ENCODE peak calls at places on chromosomes 11 and 22, in five cellular contexts. N is effector memory CD4-positive, alpha-beta T cell; D is body of pancreas; E is SJSA1; O is neuronal stem cell. T is an unnamed sample.
A peak's percentile ranks its signal among the peaks of the same experiment; 100 is the strongest.

GRCh38 chr22:49693848-49694247 is 133.8 kb downstream of the BRD1 start:
- DNase-seq in N (no peak), D (no peak), E (no peak), O (no peak), T (no peak)

GRCh38 chr11:107590460-107591097 is 368 bp upstream of the ELMOD1 start:
- DNase-seq in N (no peak), D (no peak), E (no peak), O (no peak), T (no peak)

GRCh38 chr11:108112059-108112458 is 9.3 kb upstream of the ACAT1 start:
- DNase-seq in N (no peak), D (no peak), E (no peak), O (no peak), T (no peak)

GRCh38 chr11:121514401-121514981 is 61.7 kb upstream of the SORL1-AS1 start:
- DNase-seq in N (no peak), D (no peak), E (no peak), O (no peak), T (no peak)

GRCh38 chr22:44828193-44828592 is 75.8 kb downstream of the ARHGAP8 start:
- DNase-seq in N (no peak), D (no peak), E (no peak), O (no peak), T (no peak)

GRCh38 chr11:19832166-19832750 is 119.6 kb downstream of the NAV2 start:
- DNase-seq in N (no peak), D (no peak), E (no peak), O (no peak), T (no peak)

GRCh38 chr11:86365566-86365965 is 9.1 kb upstream of the CCDC81 start:
- DNase-seq in N (no peak), D (no peak), E (no peak), O (no peak), T (no peak)

GRCh38 chr11:126115820-126116319 is 53.2 kb upstream of the CDON start:
- DNase-seq in N (no peak), D (peak; percentile 85), E (peak; percentile 59), O (no peak), T (peak; percentile 74)

GRCh38 chr11:116696381-116696941 is 76.3 kb downstream of the BUD13 start:
- DNase-seq in N (no peak), D (peak; percentile 23), E (no peak), O (no peak), T (peak; percentile 30)

GRCh38 chr11:93570759-93571413 is 27.7 kb upstream of the SMCO4 start:
- DNase-seq in N (no peak), D (peak; percentile 65), E (no peak), O (no peak), T (no peak)

GRCh38 chr11:134592391-134592990 is 180.4 kb upstream of the B3GAT1 start:
- DNase-seq in N (no peak), D (no peak), E (no peak), O (peak; percentile 37), T (peak; percentile 34)

GRCh38 chr22:45524157-45524556 is 21.5 kb downstream of the FBLN1 start:
- DNase-seq in N (no peak), D (no peak), E (no peak), O (no peak), T (peak; percentile 82)

GRCh38 chr11:61193596-61193995 is 9.7 kb upstream of the PGA3 start:
- DNase-seq in N (no peak), D (no peak), E (peak; percentile 49), O (no peak), T (no peak)

GRCh38 chr11:71447791-71448256 is 369 bp downstream of the DHCR7 start:
- DNase-seq in N (peak; percentile 16), D (peak; percentile 47), E (no peak), O (peak; percentile 48), T (no peak)

GRCh38 chr11:122189259-122189658 is 73.2 kb upstream of the BLID start:
- DNase-seq in N (no peak), D (no peak), E (peak; percentile 63), O (no peak), T (no peak)

GRCh38 chr11:71064702-71065515 is 187.5 kb downstream of the SHANK2 start:
- DNase-seq in N (no peak), D (no peak), E (peak; percentile 58), O (no peak), T (no peak)

GRCh38 chr11:44235765-44236201 is 74.2 kb downstream of the ALX4 start:
- DNase-seq in N (no peak), D (no peak), E (no peak), O (no peak), T (no peak)

GRCh38 chr11:110711776-110712642 is at the start of gene ARHGAP20:
- DNase-seq in N (no peak), D (peak; percentile 65), E (peak; percentile 62), O (peak; percentile 56), T (peak; percentile 85)

GRCh38 chr11:124839051-124839971 is 25.9 kb upstream of the ROBO3 start:
- DNase-seq in N (no peak), D (peak; percentile 16), E (no peak), O (no peak), T (no peak)

GRCh38 chr11:45650166-45651095 is 15.0 kb downstream of the CHST1 start:
- DNase-seq in N (no peak), D (no peak), E (peak; percentile 52), O (no peak), T (no peak)

GRCh38 chr22:37214431-37215025 is 2.3 kb upstream of the SSTR3 start:
- DNase-seq in N (no peak), D (no peak), E (no peak), O (no peak), T (peak; percentile 59)

GRCh38 chr11:14972581-14973490 is 685 bp upstream of the CALCA start:
- DNase-seq in N (no peak), D (no peak), E (no peak), O (no peak), T (no peak)

GRCh38 chr22:38347944-38348750 is 30.9 kb upstream of the CSNK1E start:
- DNase-seq in N (no peak), D (no peak), E (no peak), O (no peak), T (no peak)

GRCh38 chr22:45472426-45472825 is 30.3 kb upstream of the FBLN1 start:
- DNase-seq in N (no peak), D (no peak), E (no peak), O (no peak), T (no peak)

GRCh38 chr11:86490582-86490981 is 115.9 kb downstream of the CCDC81 start:
- DNase-seq in N (no peak), D (no peak), E (no peak), O (no peak), T (no peak)

GRCh38 chr11:92510591-92510990 is 286.0 kb downstream of the FAT3 start:
- DNase-seq in N (no peak), D (no peak), E (no peak), O (peak; percentile 59), T (no peak)

GRCh38 chr11:126405906-126406305 is 50.4 kb downstream of the ST3GAL4 start:
- DNase-seq in N (no peak), D (no peak), E (no peak), O (no peak), T (no peak)

DNA sequence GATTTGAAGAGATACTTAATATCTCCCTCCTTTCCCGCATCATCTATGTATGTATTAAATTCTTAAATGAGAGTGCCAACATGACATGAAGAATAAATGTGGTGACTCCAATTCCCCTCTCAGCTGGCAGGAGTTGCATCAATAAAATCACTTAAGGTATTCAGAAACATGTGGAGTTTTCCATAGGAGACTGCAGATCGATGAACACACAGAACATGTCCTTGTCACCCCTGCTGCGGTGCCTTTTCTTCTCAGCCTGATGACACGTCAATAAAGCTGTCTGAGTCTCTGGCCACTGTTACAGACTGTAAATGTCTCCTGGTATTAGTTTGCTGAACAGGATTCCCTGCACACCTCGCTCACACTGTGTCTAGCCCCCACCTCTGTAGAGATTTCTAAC is 460.6 kb downstream of the LRRC4C start:
- DNase-seq in N (no peak), D (no peak), E (no peak), O (no peak), T (no peak)
- H3K9me3 ChIP-seq in N (no peaks in the 10 kb centered on the region), D (no peaks in the 10 kb centered on the region), E (no peaks in the 10 kb centered on the region), O (peaks cover 5% of the 10 kb centered on the region), T (no peaks in the 10 kb centered on the region)

GRCh38 chr11:206516-207212 is 535 bp downstream of the BET1L start:
- DNase-seq in N (no peak), D (peak; percentile 40), E (peak; percentile 41), O (peak; percentile 12), T (peak; percentile 74)

GRCh38 chr11:204587-205109 is 2.6 kb downstream of the BET1L start:
- DNase-seq in N (no peak), D (no peak), E (peak; percentile 32), O (no peak), T (peak; percentile 56)

GRCh38 chr11:206002-206384 is 1.2 kb downstream of the BET1L start:
- DNase-seq in N (no peak), D (no peak), E (peak; percentile 43), O (no peak), T (peak; percentile 72)

GRCh38 chr11:203945-204586 is 3.1 kb downstream of the BET1L start:
- DNase-seq in N (no peak), D (no peak), E (no peak), O (no peak), T (no peak)

GRCh38 chr11:205221-206001 is 1.8 kb downstream of the BET1L start:
- DNase-seq in N (no peak), D (no peak), E (no peak), O (no peak), T (no peak)
- H3K4me3 ChIP-seq in N (peak overlapping the region; percentile 78), D (no peak overlapping the region), E (no peak overlapping the region), O (peak overlapping the region; percentile 91), T (no peak overlapping the region)

GRCh38 chr22:41891407-41891806 is 23.5 kb downstream of the SHISA8 start:
- DNase-seq in N (no peak), D (no peak), E (no peak), O (no peak), T (no peak)

GRCh38 chr22:41892721-41893120 is 22.2 kb downstream of the SHISA8 start:
- DNase-seq in N (no peak), D (no peak), E (no peak), O (no peak), T (no peak)

GRCh38 chr22:41898645-41899044 is 16.2 kb downstream of the SHISA8 start:
- DNase-seq in N (no peak), D (no peak), E (no peak), O (no peak), T (no peak)

GRCh38 chr22:41888638-41889200 is 26.2 kb downstream of the SHISA8 start:
- DNase-seq in N (no peak), D (no peak), E (no peak), O (no peak), T (no peak)

DNA sequence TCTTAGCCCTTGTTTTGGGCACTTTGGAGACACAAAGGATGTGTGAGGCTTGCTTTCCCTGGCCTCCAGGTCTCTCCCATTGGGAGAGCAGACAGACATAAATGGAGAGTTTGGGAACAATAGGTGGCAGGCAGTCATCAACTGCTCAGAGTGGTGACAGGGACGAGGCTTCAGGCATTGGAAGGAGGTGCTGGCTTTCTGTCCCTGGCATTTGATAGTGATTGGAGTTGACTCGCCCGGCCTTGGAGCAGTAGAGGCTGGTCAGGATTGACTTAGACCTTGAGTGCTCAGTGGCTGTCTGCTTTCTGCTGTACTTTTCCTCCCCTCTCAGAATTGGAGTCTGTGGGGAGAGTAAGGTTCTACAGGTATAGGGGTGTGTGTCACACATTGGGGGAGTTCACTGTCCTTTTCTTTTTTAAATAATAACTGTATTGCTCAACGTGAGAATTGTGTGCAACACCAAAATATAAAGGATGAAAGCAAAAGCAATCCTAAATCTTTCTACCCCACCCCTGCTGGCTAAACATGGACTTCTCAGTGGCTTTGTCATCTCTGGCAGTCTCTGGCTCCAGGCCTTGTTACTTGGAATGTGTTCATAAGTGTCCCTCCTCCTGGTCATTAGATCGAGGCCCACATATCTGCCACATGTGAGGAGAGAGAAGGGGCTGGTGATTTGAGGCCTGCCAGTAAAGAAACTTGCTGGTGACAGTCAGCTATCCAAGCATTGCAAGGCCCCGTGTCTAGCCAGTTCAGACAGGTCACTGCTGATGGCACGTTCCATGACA is 21.1 kb downstream of the SHISA8 start:
- DNase-seq in N (no peak), D (no peak), E (no peak), O (no peak), T (peak; percentile 38)
- H3K9me3 ChIP-seq in N (no peaks in the 10 kb centered on the region), D (no peaks in the 10 kb centered on the region), E (no peaks in the 10 kb centered on the region), O (no peaks in the 10 kb centered on the region), T (no peaks in the 10 kb centered on the region)

GRCh38 chr11:16110862-16111261 is 245.5 kb downstream of the SOX6 start:
- DNase-seq in N (no peak), D (no peak), E (no peak), O (no peak), T (no peak)
- H3K4me3 ChIP-seq in N (no peak overlapping the region), D (no peak overlapping the region), E (no peak overlapping the region), O (no peak overlapping the region), T (no peak overlapping the region)